ENCODE peak calls at places on chromosomes 4 and X, in eight cellular contexts. R, M, Y, F, S, W, H and D are unnamed samples.

GRCh38 chrX:154002215-154002719 is 17.4 kb downstream of the IRAK1 start:
- DNase-seq in Y (no peak), M (peak), S (no peak), H (peak), F (peak), W (no peak), R (peak), D (peak)

GRCh38 chrX:19966056-19966455 is 24.8 kb downstream of the BCLAF3 start:
- DNase-seq in M (no peak), W (no peak), S (no peak), H (no peak), R (no peak), Y (no peak), F (no peak), D (no peak)

GRCh38 chrX:39445336-39445735 is 644.1 kb downstream of the MID1IP1 start:
- DNase-seq in R (peak), H (no peak), F (peak), M (peak), Y (peak), W (no peak), S (peak), D (no peak)

GRCh38 chr4:94577136-94577535 is 125.4 kb downstream of the PDLIM5 start:
- DNase-seq in F (peak), Y (no peak), H (peak), R (no peak), W (no peak), S (no peak), M (peak), D (no peak)

GRCh38 chrX:101415180-101416130 is 7.4 kb downstream of the HNRNPH2 start:
- DNase-seq in R (peak), Y (peak), S (peak), M (peak), F (peak), H (peak), W (no peak), D (peak)

GRCh38 chr4:165301833-165302232 is 25.6 kb upstream of the MSMO1 start:
- DNase-seq in R (peak), H (peak), F (no peak), M (no peak), W (no peak), S (no peak), Y (no peak), D (peak)

GRCh38 chr4:177235026-177235425 is 74.6 kb upstream of the NEIL3 start:
- DNase-seq in W (no peak), S (no peak), H (peak), F (no peak), Y (no peak), R (no peak), M (no peak), D (no peak)

GRCh38 chrX:140274761-140275525 is 229.9 kb downstream of the SOX3 start:
- DNase-seq in S (no peak), M (peak), Y (no peak), H (peak), W (no peak), R (no peak), F (no peak), D (no peak)

GRCh38 chrX:19774905-19775304 is 112.5 kb downstream of the SH3KBP1 start:
- DNase-seq in W (no peak), Y (no peak), M (no peak), S (no peak), H (no peak), R (no peak), F (no peak), D (no peak)

GRCh38 chr4:1604706-1605205 is 79.4 kb downstream of the FAM53A start:
- DNase-seq in F (no peak), R (no peak), M (no peak), S (peak), H (no peak), W (peak), Y (no peak), D (no peak)
- TF ChIP-seq CTCF in F (no peak), R (no peak), M (no peak), S (peak), H (no peak), W (no peak), Y (no peak), D (no peak)

GRCh38 chr4:67723949-67724348 is 23.0 kb upstream of the UBA6 start:
- DNase-seq in R (no peak), W (no peak), F (no peak), M (peak), H (no peak), Y (no peak), S (no peak), D (no peak)
- TF ChIP-seq CTCF in R (no peak), W (peak), F (no peak), M (peak), H (no peak), Y (no peak), S (no peak), D (no peak)

GRCh38 chr4:85244638-85245037 is 230.3 kb upstream of the ARHGAP24 start:
- DNase-seq in S (no peak), Y (no peak), R (no peak), H (no peak), W (no peak), M (no peak), F (no peak), D (no peak)

GRCh38 chr4:85246055-85246454 is 228.9 kb upstream of the ARHGAP24 start:
- DNase-seq in R (no peak), H (no peak), M (no peak), F (no peak), Y (no peak), W (no peak), S (no peak), D (no peak)

GRCh38 chr4:85243857-85244256 is 231.1 kb upstream of the ARHGAP24 start:
- DNase-seq in H (no peak), R (no peak), S (no peak), M (peak), Y (no peak), F (no peak), W (no peak), D (no peak)
- TF ChIP-seq CTCF in H (no peak), R (no peak), S (no peak), M (peak), Y (no peak), F (no peak), W (no peak), D (no peak)

GRCh38 chr4:9762823-9763475 is 18.5 kb upstream of the DRD5 start:
- DNase-seq in M (peak), Y (peak), S (peak), H (peak), W (no peak), R (peak), F (peak), D (peak)
- TF ChIP-seq CTCF in M (peak), Y (no peak), S (peak), H (peak), W (peak), R (peak), F (peak), D (peak)

DNA sequence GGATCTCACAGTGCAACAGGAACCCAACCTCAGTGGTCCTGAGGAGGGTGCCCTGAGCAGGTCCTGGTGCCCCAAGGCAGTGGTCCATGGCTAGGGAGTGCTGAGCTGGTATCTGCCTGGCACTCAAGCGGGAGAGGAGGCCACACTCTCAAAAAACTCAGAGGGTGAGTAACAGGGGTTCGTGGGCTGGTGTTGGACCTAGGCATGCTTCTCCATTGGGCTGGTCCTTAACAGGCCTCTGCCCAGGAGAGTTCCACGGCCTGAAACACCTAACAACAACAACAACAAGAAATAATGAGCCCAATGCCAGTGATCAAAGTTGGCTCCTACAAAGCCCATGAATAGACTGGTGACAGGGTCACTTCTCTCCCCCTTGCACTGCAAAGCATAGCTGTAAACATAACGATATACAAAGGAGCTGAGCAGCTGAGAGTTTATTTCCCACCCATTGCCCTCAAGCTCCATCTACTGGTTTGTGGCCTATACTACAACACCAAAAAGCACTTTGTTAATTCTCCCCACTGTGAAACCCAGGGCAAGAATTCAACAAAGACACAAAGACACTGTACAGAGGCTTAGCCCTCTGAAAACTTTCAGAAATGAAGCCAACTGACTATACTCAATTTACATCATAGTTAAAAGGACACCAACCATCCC is 736.2 kb upstream of the ADGRL3 start:
- DNase-seq in Y (peak), F (no peak), H (peak), S (no peak), R (peak), W (no peak), M (peak), D (peak)
- TF ChIP-seq CTCF in Y (no peak), F (no peak), H (peak), S (no peak), R (peak), W (no peak), M (peak), D (peak)

GRCh38 chrX:68686684-68687045 is 39.2 kb downstream of the STARD8 start:
- DNase-seq in W (no peak), M (peak), F (peak), Y (no peak), R (no peak), S (no peak), H (peak), D (peak)
- TF ChIP-seq CTCF in W (no peak), M (no peak), F (no peak), Y (no peak), R (no peak), S (no peak), H (no peak), D (no peak)

GRCh38 chr4:10013722-10014121 is 7.6 kb downstream of the SLC2A9 start:
- DNase-seq in S (peak), H (no peak), F (peak), Y (peak), R (peak), M (peak), W (no peak), D (peak)
- TF ChIP-seq CTCF in S (peak), H (peak), F (peak), Y (peak), R (peak), M (peak), W (peak), D (peak)

GRCh38 chr4:86876894-86877685 is 15.1 kb downstream of the C4orf36 start:
- DNase-seq in S (no peak), H (no peak), M (no peak), W (no peak), R (no peak), F (no peak), Y (no peak), D (no peak)

GRCh38 chr4:86879641-86880040 is 12.6 kb downstream of the C4orf36 start:
- DNase-seq in Y (no peak), H (no peak), R (no peak), M (no peak), S (no peak), W (no peak), F (no peak), D (no peak)

GRCh38 chr4:86878640-86879039 is 13.6 kb downstream of the C4orf36 start:
- DNase-seq in Y (no peak), R (no peak), S (no peak), F (no peak), H (no peak), M (no peak), W (no peak), D (no peak)
- TF ChIP-seq CTCF in Y (peak), R (no peak), S (peak), F (no peak), H (no peak), M (no peak), W (no peak), D (no peak)